ENCODE peak calls at places on chromosomes 11 and 22, in eight cellular contexts. Q, Y, R, J, M, L, B and F are unnamed samples.

GRCh38 chr11:106061249-106061794 is 15.8 kb downstream of the KBTBD3 start:
- DNase-seq in Q (no peak), Y (no peak), R (no peak), J (no peak), M (no peak), L (no peak), B (no peak), F (no peak)

GRCh38 chr11:12393691-12394090 is 16.3 kb downstream of the PARVA start:
- DNase-seq in Q (no peak), Y (no peak), R (no peak), J (no peak), M (no peak), L (no peak), B (no peak), F (no peak)

GRCh38 chr11:67276821-67277230 is 10.6 kb downstream of the GRK2 start:
- DNase-seq in Q (no peak), Y (no peak), R (no peak), J (peak), M (peak), L (no peak), B (no peak), F (peak)

GRCh38 chr11:37449146-37449545 is 851.1 kb upstream of the RAG2 start:
- DNase-seq in Q (peak), Y (no peak), R (no peak), J (no peak), M (peak), L (no peak), B (no peak), F (no peak)

GRCh38 chr11:35316161-35316560 is 103.2 kb downstream of the SLC1A2 start:
- DNase-seq in Q (peak), Y (no peak), R (no peak), J (no peak), M (no peak), L (no peak), B (no peak), F (no peak)

GRCh38 chr11:78684377-78684776 is 109.7 kb upstream of the NARS2 start:
- DNase-seq in Q (no peak), Y (no peak), R (no peak), J (no peak), M (peak), L (no peak), B (peak), F (no peak)

GRCh38 chr11:88538088-88538487 is 200.6 kb upstream of the CTSC start:
- DNase-seq in Q (peak), Y (no peak), R (no peak), J (peak), M (peak), L (no peak), B (no peak), F (no peak)

GRCh38 chr11:27296406-27296994 is 66.5 kb downstream of the CCDC34 start:
- DNase-seq in Q (peak), Y (no peak), R (peak), J (peak), M (peak), L (no peak), B (no peak), F (no peak)

GRCh38 chr11:70471254-70471653 is 72.9 kb downstream of the CTTN start:
- DNase-seq in Q (no peak), Y (no peak), R (no peak), J (peak), M (peak), L (no peak), B (peak), F (no peak)

GRCh38 chr11:9687736-9688494 is 24.0 kb downstream of the SWAP70 start:
- DNase-seq in Q (peak), Y (no peak), R (peak), J (peak), M (peak), L (no peak), B (no peak), F (no peak)

GRCh38 chr22:36334081-36334831 is 53.5 kb downstream of the MYH9 start:
- DNase-seq in Q (no peak), Y (no peak), R (no peak), J (no peak), M (no peak), L (no peak), B (peak), F (peak)

GRCh38 chr11:80239217-80239616 is 798.4 kb upstream of the TENM4 start:
- DNase-seq in Q (peak), Y (no peak), R (no peak), J (no peak), M (peak), L (no peak), B (no peak), F (no peak)